ENCODE peak calls at places on chromosomes 12 and 14, in seven cellular contexts. S is HCT116, Y is stromal cell of bone marrow, K is tibial artery, D is cardiac fibroblast, N is NCI-H2171 treated with DMSO at 0.1 percent for 48 hours, E is endothelial cell. R is an unnamed sample.

GRCh38 chr14:88825078-88825458 is 617 bp downstream of the TTC8 start:
- DNase-seq in S (no peak), Y (no peak), K (no peak), D (peak; percentile 21), N (no peak), E (no peak), R (no peak)

GRCh38 chr12:44295958-44296623 is 460.2 kb downstream of the TMEM117 start:
- DNase-seq in S (no peak), Y (no peak), K (no peak), D (no peak), N (no peak), E (no peak), R (no peak)

GRCh38 chr12:93191956-93192355 is 185.8 kb upstream of the NUDT4 start:
- DNase-seq in S (no peak), Y (peak; percentile 68), K (peak; percentile 58), D (peak; percentile 77), N (no peak), E (no peak), R (no peak)

GRCh38 chr12:13154027-13154538 is 42.4 kb upstream of the EMP1 start:
- DNase-seq in S (no peak), Y (peak; percentile 39), K (no peak), D (peak; percentile 41), N (no peak), E (no peak), R (no peak)

GRCh38 chr12:67069451-67070306 is 199.5 kb upstream of the CAND1 start:
- DNase-seq in S (no peak), Y (no peak), K (no peak), D (peak; percentile 3), N (peak; percentile 52), E (peak; percentile 57), R (peak; percentile 23)

GRCh38 chr14:24392327-24393098 is 6.3 kb upstream of the NYNRIN start:
- DNase-seq in S (peak; percentile 62), Y (no peak), K (no peak), D (peak; percentile 73), N (peak; percentile 82), E (no peak), R (no peak)

GRCh38 chr14:90272523-90272922 is 16.2 kb downstream of the PSMC1 start:
- DNase-seq in S (no peak), Y (no peak), K (no peak), D (no peak), N (no peak), E (no peak), R (no peak)

GRCh38 chr12:6341439-6342139 is at the start of gene TNFRSF1A:
- DNase-seq in S (no peak), Y (peak; percentile 80), K (peak; percentile 85), D (peak; percentile 92), N (no peak), E (peak; percentile 48), R (peak; percentile 94)

GRCh38 chr12:120439646-120440247 is 1.8 kb downstream of the COX6A1 start:
- DNase-seq in S (peak; percentile 59), Y (peak; percentile 12), K (no peak), D (peak; percentile 65), N (peak; percentile 49), E (peak; percentile 71), R (no peak)

GRCh38 chr14:105082703-105083102 is 17.5 kb upstream of the GPR132 start:
- DNase-seq in S (no peak), Y (no peak), K (no peak), D (no peak), N (no peak), E (no peak), R (no peak)

GRCh38 chr14:105290598-105291356 is 10.0 kb downstream of the BRF1 start:
- DNase-seq in S (no peak), Y (no peak), K (no peak), D (no peak), N (no peak), E (no peak), R (no peak)

GRCh38 chr12:108320503-108321293 is 18.4 kb downstream of the CMKLR1 start:
- DNase-seq in S (no peak), Y (no peak), K (no peak), D (no peak), N (peak; percentile 12), E (no peak), R (no peak)

GRCh38 chr14:42508209-42508946 is 901.7 kb downstream of the LRFN5 start:
- DNase-seq in S (no peak), Y (no peak), K (no peak), D (no peak), N (no peak), E (no peak), R (no peak)

GRCh38 chr14:103001651-103002396 is 55.5 kb downstream of the CDC42BPB start:
- DNase-seq in S (no peak), Y (no peak), K (no peak), D (no peak), N (no peak), E (no peak), R (no peak)

GRCh38 chr14:33432407-33433023 is 493.8 kb downstream of the NPAS3 start:
- DNase-seq in S (no peak), Y (peak; percentile 4), K (no peak), D (peak; percentile 61), N (peak; percentile 47), E (peak; percentile 13), R (peak; percentile 10)

GRCh38 chr12:90174198-90174510 is 465.5 kb upstream of the ATP2B1 start:
- DNase-seq in S (peak; percentile 6), Y (no peak), K (no peak), D (no peak), N (no peak), E (no peak), R (no peak)

GRCh38 chr14:42214981-42215491 is 608.4 kb downstream of the LRFN5 start:
- DNase-seq in S (no peak), Y (peak; percentile 91), K (no peak), D (peak; percentile 83), N (no peak), E (no peak), R (peak; percentile 81)

GRCh38 chr14:96625436-96625945 is 123.3 kb downstream of the PAPOLA start:
- DNase-seq in S (no peak), Y (no peak), K (no peak), D (no peak), N (no peak), E (no peak), R (no peak)

GRCh38 chr14:40340708-40341107 is 908.5 kb upstream of the FBXO33 start:
- DNase-seq in S (no peak), Y (no peak), K (no peak), D (no peak), N (no peak), E (no peak), R (no peak)

GRCh38 chr14:98382662-98383061 is 889.3 kb downstream of the BCL11B start:
- DNase-seq in S (no peak), Y (no peak), K (no peak), D (no peak), N (no peak), E (no peak), R (no peak)

GRCh38 chr12:29869916-29870315 is 86.2 kb upstream of the TMTC1 start:
- DNase-seq in S (no peak), Y (no peak), K (no peak), D (no peak), N (no peak), E (no peak), R (no peak)

GRCh38 chr14:61476737-61477410 is 155.5 kb downstream of the PRKCH start:
- DNase-seq in S (no peak), Y (peak; percentile 93), K (peak; percentile 70), D (peak; percentile 99), N (no peak), E (no peak), R (peak; percentile 13)

GRCh38 chr12:24948816-24949722 is at the start of gene BCAT1:
- DNase-seq in S (no peak), Y (peak; percentile 49), K (peak; percentile 74), D (peak; percentile 87), N (no peak), E (peak; percentile 75), R (no peak)

GRCh38 chr12:25130741-25131188 is 64.2 kb downstream of the DNAI7 start:
- DNase-seq in S (peak; percentile 22), Y (peak; percentile 38), K (no peak), D (peak; percentile 66), N (peak; percentile 68), E (no peak), R (no peak)

GRCh38 chr12:98228619-98229538 is 286.5 kb upstream of the TMPO start:
- DNase-seq in S (no peak), Y (no peak), K (no peak), D (no peak), N (no peak), E (no peak), R (no peak)

GRCh38 chr12:1391722-1392121 is 202.7 kb downstream of the FBXL14 start:
- DNase-seq in S (peak; percentile 8), Y (no peak), K (no peak), D (no peak), N (peak; percentile 18), E (peak; percentile 24), R (peak; percentile 5)

GRCh38 chr14:49194067-49194466 is 392.1 kb downstream of the RPS29 start:
- DNase-seq in S (no peak), Y (no peak), K (peak; percentile 37), D (no peak), N (no peak), E (no peak), R (no peak)

GRCh38 chr14:68208218-68208617 is 388.6 kb downstream of the RAD51B start:
- DNase-seq in S (no peak), Y (peak; percentile 85), K (no peak), D (peak; percentile 46), N (no peak), E (no peak), R (no peak)

GRCh38 chr14:87908591-87908990 is 84.4 kb downstream of the GALC start:
- DNase-seq in S (no peak), Y (no peak), K (no peak), D (no peak), N (no peak), E (no peak), R (no peak)

GRCh38 chr14:61565836-61566536 is 129.3 kb upstream of the HIF1A start:
- DNase-seq in S (no peak), Y (peak; percentile 83), K (no peak), D (peak; percentile 95), N (no peak), E (no peak), R (peak; percentile 13)

GRCh38 chr12:129660961-129661360 is 242.9 kb downstream of the TMEM132D start:
- DNase-seq in S (no peak), Y (no peak), K (no peak), D (no peak), N (no peak), E (no peak), R (no peak)

GRCh38 chr12:26121841-26122680 is 2.8 kb downstream of the BHLHE41 start:
- DNase-seq in S (no peak), Y (no peak), K (peak; percentile 34), D (peak; percentile 34), N (peak; percentile 27), E (peak; percentile 44), R (no peak)

GRCh38 chr12:54933381-54933780 is 51.2 kb downstream of the TESPA1 start:
- DNase-seq in S (no peak), Y (no peak), K (no peak), D (peak; percentile 54), N (no peak), E (no peak), R (no peak)

GRCh38 chr12:40216516-40217288 is 8.1 kb upstream of the LRRK2 start:
- DNase-seq in S (no peak), Y (no peak), K (no peak), D (no peak), N (no peak), E (no peak), R (no peak)

GRCh38 chr12:21851151-21851550 is 76.6 kb upstream of the KCNJ8 start:
- DNase-seq in S (no peak), Y (no peak), K (no peak), D (no peak), N (no peak), E (no peak), R (no peak)

GRCh38 chr14:63282997-63283396 is 35.7 kb downstream of the GPHB5 start:
- DNase-seq in S (no peak), Y (no peak), K (no peak), D (no peak), N (no peak), E (no peak), R (no peak)

GRCh38 chr12:32126720-32127119 is 20.1 kb downstream of the BICD1 start:
- DNase-seq in S (no peak), Y (no peak), K (no peak), D (peak; percentile 26), N (no peak), E (no peak), R (no peak)

GRCh38 chr12:106258226-106258625 is 10.4 kb upstream of the CKAP4 start:
- DNase-seq in S (no peak), Y (no peak), K (no peak), D (no peak), N (no peak), E (no peak), R (no peak)